ENCODE peak calls at places on chromosome 4, in seven cellular contexts. O, W, Q, Y, S, A and R are unnamed samples.

GRCh38 chr4:111512081-111512774 is 633.0 kb upstream of the FAM241A start:
- DNase-seq in S (peak; percentile 64), W (no peak), A (no peak), O (no peak), Y (no peak), Q (peak; percentile 96), R (no peak)

GRCh38 chr4:1315838-1316536 is 26.3 kb downstream of the MAEA start:
- DNase-seq in A (no peak), O (no peak), Q (no peak), W (no peak), Y (no peak), S (no peak), R (no peak)

GRCh38 chr4:100124715-100125114 is 65.6 kb downstream of the DDIT4L start:
- DNase-seq in W (no peak), Y (no peak), S (no peak), Q (no peak), A (no peak), O (no peak), R (no peak)

GRCh38 chr4:10715696-10716095 is 31.1 kb upstream of the CLNK start:
- DNase-seq in Y (peak; percentile 11), O (no peak), S (no peak), A (no peak), Q (peak; percentile 17), W (no peak), R (no peak)

GRCh38 chr4:59086410-59086809 is 1976.2 kb upstream of the IGFBP7 start:
- DNase-seq in O (no peak), S (no peak), A (no peak), Q (no peak), Y (no peak), W (no peak), R (no peak)

GRCh38 chr4:184744251-184744650 is 10.4 kb upstream of the CENPU start:
- DNase-seq in S (no peak), O (no peak), Y (no peak), A (no peak), Q (no peak), W (no peak), R (no peak)

GRCh38 chr4:186203391-186203802 is 12.0 kb downstream of the CYP4V2 start:
- DNase-seq in A (no peak), W (no peak), O (no peak), Y (no peak), Q (no peak), S (no peak), R (no peak)

GRCh38 chr4:14333616-14334015 is 668.7 kb upstream of the CPEB2 start:
- DNase-seq in W (no peak), A (no peak), Q (no peak), Y (no peak), O (no peak), S (no peak), R (no peak)

GRCh38 chr4:77861500-77861899 is 1.1 kb upstream of the MRPL1 start:
- DNase-seq in A (no peak), W (no peak), Y (no peak), O (no peak), S (no peak), Q (no peak), R (no peak)

GRCh38 chr4:81786063-81786763 is 314.5 kb upstream of the RASGEF1B start:
- DNase-seq in Q (peak; percentile 4), A (peak; percentile 13), O (no peak), W (no peak), Y (no peak), S (no peak), R (no peak)

GRCh38 chr4:180456928-180457327 is 1786.3 kb upstream of the TENM3 start:
- DNase-seq in W (no peak), S (no peak), A (no peak), O (no peak), Q (no peak), Y (no peak), R (no peak)

GRCh38 chr4:181582595-181582994 is 660.6 kb upstream of the TENM3 start:
- DNase-seq in Q (no peak), O (no peak), Y (no peak), S (no peak), A (no peak), W (no peak), R (no peak)

GRCh38 chr4:31236635-31237173 is 516.5 kb downstream of the PCDH7 start:
- DNase-seq in Y (no peak), W (no peak), A (no peak), Q (no peak), S (no peak), O (no peak), R (no peak)

GRCh38 chr4:4689694-4690440 is 148.0 kb upstream of the STX18 start:
- DNase-seq in S (no peak), Q (no peak), W (no peak), A (no peak), O (no peak), Y (no peak), R (no peak)